ENCODE peak calls at places on chromosomes 6 and 20, in six cellular contexts. C is AG04450; Y is naive thymus-derived CD8-positive, alpha-beta T cell; K is amniotic stem cell; M is mesothelial cell of epicardium; H is NCI-H1048. O is an unnamed sample.
A peak's percentile ranks its signal among the peaks of the same experiment; 100 is the strongest.

GRCh38 chr6:164581563-164581962 is 727.8 kb downstream of the C6orf118 start:
- DNase-seq in M (no peak), K (no peak), C (no peak), Y (no peak), H (no peak), O (no peak)

GRCh38 chr6:91079939-91080338 is 493.1 kb upstream of the MAP3K7 start:
- DNase-seq in C (no peak), H (no peak), Y (no peak), K (no peak), M (no peak), O (no peak)

GRCh38 chr6:36350681-36351091 is 14.0 kb upstream of the BNIP5 start:
- DNase-seq in K (no peak), M (no peak), H (no peak), Y (no peak), C (peak; percentile 39), O (peak; percentile 74)

GRCh38 chr6:3566812-3567211 is 110.0 kb upstream of the SLC22A23 start:
- DNase-seq in Y (no peak), M (no peak), K (no peak), H (no peak), C (peak; percentile 16), O (peak; percentile 5)

GRCh38 chr6:126660376-126660775 is 320.5 kb downstream of the CENPW start:
- DNase-seq in H (no peak), C (no peak), M (no peak), K (no peak), Y (no peak), O (no peak)

GRCh38 chr6:137084865-137085617 is 40.3 kb upstream of the IL20RA start:
- DNase-seq in K (no peak), Y (no peak), M (no peak), C (no peak), H (no peak), O (no peak)

GRCh38 chr20:3786126-3786484 is 435 bp downstream of the CENPB start:
- DNase-seq in K (no peak), Y (no peak), M (no peak), H (no peak), C (no peak), O (no peak)

GRCh38 chr6:46090115-46091079 is 39.4 kb upstream of the ENPP4 start:
- DNase-seq in M (peak; percentile 27), K (peak; percentile 11), C (peak; percentile 1), Y (peak; percentile 53), H (peak; percentile 24), O (peak; percentile 1)

GRCh38 chr6:14645221-14645620 is 527.6 kb downstream of the CD83 start:
- DNase-seq in Y (no peak), M (no peak), K (no peak), C (no peak), H (no peak), O (no peak)

GRCh38 chr6:160974304-160974771 is 17.2 kb upstream of the MAP3K4 start:
- DNase-seq in Y (no peak), K (peak; percentile 17), H (no peak), C (peak; percentile 84), M (no peak), O (peak; percentile 96)

GRCh38 chr20:31687777-31688176 is 34.9 kb downstream of the BCL2L1 start:
- DNase-seq in Y (no peak), C (no peak), H (no peak), M (no peak), K (no peak), O (no peak)

GRCh38 chr20:43191946-43192847 is 2.5 kb upstream of the PTPRT start:
- DNase-seq in H (peak; percentile 3), Y (no peak), C (no peak), M (no peak), K (no peak), O (no peak)

GRCh38 chr6:121733216-121733615 is 297.8 kb downstream of the GJA1 start:
- DNase-seq in M (no peak), K (no peak), Y (no peak), C (no peak), H (no peak), O (no peak)

GRCh38 chr20:63553251-63553932 is 567 bp upstream of the FNDC11 start:
- DNase-seq in C (peak; percentile 66), M (peak; percentile 79), H (peak; percentile 70), K (peak; percentile 63), Y (peak; percentile 78), O (peak; percentile 7)

GRCh38 chr6:126919947-126920346 is 198.5 kb upstream of the RSPO3 start:
- DNase-seq in H (no peak), K (peak; percentile 86), C (peak; percentile 90), Y (no peak), M (no peak), O (peak; percentile 96)

GRCh38 chr6:33161354-33162320 is 30.6 kb downstream of the COL11A2 start:
- DNase-seq in M (peak; percentile 58), Y (peak; percentile 88), C (no peak), H (no peak), K (peak; percentile 12), O (no peak)

GRCh38 chr6:45327956-45328522 is at the start of gene RUNX2:
- DNase-seq in Y (peak; percentile 49), H (no peak), M (no peak), C (peak; percentile 49), K (no peak), O (peak; percentile 71)

GRCh38 chr20:59145926-59146800 is 17.5 kb upstream of the ZNF831 start:
- DNase-seq in C (no peak), K (no peak), M (no peak), Y (no peak), H (no peak), O (no peak)

GRCh38 chr6:11621119-11621518 is 83.6 kb downstream of the TMEM170B start:
- DNase-seq in K (no peak), M (no peak), Y (no peak), C (no peak), H (no peak), O (no peak)

GRCh38 chr6:167572841-167573271 is 248.0 kb downstream of the TTLL2 start:
- DNase-seq in C (no peak), H (no peak), K (no peak), M (no peak), Y (no peak), O (no peak)

GRCh38 chr6:20168668-20169633 is 43.3 kb downstream of the MBOAT1 start:
- DNase-seq in M (no peak), C (no peak), Y (no peak), K (no peak), H (no peak), O (no peak)

GRCh38 chr6:168307011-168307694 is 12.4 kb downstream of the DACT2 start:
- DNase-seq in C (no peak), M (no peak), K (no peak), Y (no peak), H (no peak), O (no peak)

GRCh38 chr6:40477246-40478126 is 109.7 kb downstream of the LRFN2 start:
- DNase-seq in M (no peak), C (no peak), H (no peak), Y (peak; percentile 58), K (no peak), O (no peak)

GRCh38 chr6:148389917-148390316 is 47.3 kb downstream of the SASH1 start:
- DNase-seq in C (no peak), H (no peak), M (no peak), Y (no peak), K (no peak), O (no peak)

GRCh38 chr6:53796791-53797190 is 2.0 kb downstream of the LRRC1 start:
- DNase-seq in Y (no peak), K (peak; percentile 38), C (no peak), M (no peak), H (no peak), O (no peak)

GRCh38 chr6:20811112-20811746 is 277.0 kb downstream of the CDKAL1 start:
- DNase-seq in H (no peak), Y (no peak), M (no peak), K (peak; percentile 70), C (peak; percentile 91), O (peak; percentile 93)

GRCh38 chr6:157272866-157273755 is 50.2 kb downstream of the TMEM242 start:
- DNase-seq in K (no peak), H (no peak), M (no peak), Y (no peak), C (no peak), O (no peak)

GRCh38 chr6:47478233-47479155 is 905 bp downstream of the CD2AP start:
- DNase-seq in K (no peak), Y (no peak), C (no peak), M (no peak), H (no peak), O (no peak)

GRCh38 chr20:58567437-58567836 is 52.2 kb upstream of the APCDD1L start:
- DNase-seq in C (no peak), H (no peak), M (no peak), K (no peak), Y (no peak), O (no peak)

GRCh38 chr6:100678027-100678426 is 203.1 kb downstream of the ASCC3 start:
- DNase-seq in C (no peak), Y (no peak), M (no peak), H (no peak), K (no peak), O (no peak)

GRCh38 chr20:51860015-51860882 is 57.9 kb upstream of the SALL4 start:
- DNase-seq in C (peak; percentile 1), Y (no peak), H (no peak), K (no peak), M (no peak), O (no peak)

GRCh38 chr6:75393806-75394205 is 99.8 kb downstream of the FILIP1 start:
- DNase-seq in Y (no peak), M (no peak), C (no peak), K (no peak), H (no peak), O (no peak)

GRCh38 chr6:163923658-163924411 is 509.3 kb downstream of the QKI start:
- DNase-seq in Y (no peak), K (no peak), C (no peak), H (no peak), M (no peak), O (no peak)

GRCh38 chr6:159676804-159677203 is 16.2 kb downstream of the SOD2 start:
- DNase-seq in C (no peak), Y (no peak), H (no peak), M (no peak), K (no peak), O (no peak)

GRCh38 chr6:109503327-109504224 is 20.6 kb upstream of the ZBTB24 start:
- DNase-seq in Y (no peak), H (no peak), K (no peak), M (no peak), C (no peak), O (no peak)

GRCh38 chr20:1964659-1965405 is 29.0 kb downstream of the PDYN start:
- DNase-seq in C (no peak), K (no peak), M (no peak), Y (no peak), H (no peak), O (no peak)

GRCh38 chr6:153980176-153980575 is 58.9 kb upstream of the OPRM1 start:
- DNase-seq in H (no peak), M (no peak), C (no peak), Y (no peak), K (no peak), O (no peak)

GRCh38 chr20:24937579-24937978 is 11.5 kb upstream of the CST7 start:
- DNase-seq in Y (no peak), C (no peak), K (no peak), M (no peak), H (no peak), O (no peak)